ENCODE peak calls at places on chromosomes 2 and 18, in six cellular contexts. V, I, E, U, T and F are unnamed samples.

GRCh38 chr2:119864318-119864717 is 104.6 kb downstream of the PTPN4 start:
- DNase-seq in I (no peak), U (no peak), T (no peak), V (no peak), E (no peak), F (peak; percentile 8)

GRCh38 chr2:239212553-239213419 is 188.0 kb downstream of the HDAC4 start:
- DNase-seq in T (no peak), V (no peak), I (no peak), U (no peak), E (no peak), F (no peak)

GRCh38 chr2:233439191-233439590 is 84.9 kb downstream of the DGKD start:
- DNase-seq in T (no peak), I (no peak), U (no peak), V (no peak), E (no peak), F (no peak)

GRCh38 chr2:227038550-227039189 is 125.3 kb downstream of the COL4A4 start:
- DNase-seq in V (no peak), T (no peak), I (no peak), U (no peak), E (no peak), F (no peak)

GRCh38 chr2:25314514-25315315 is 27.0 kb downstream of the DNMT3A start:
- DNase-seq in U (peak; percentile 35), E (peak; percentile 91), V (peak; percentile 29), I (peak; percentile 89), T (peak; percentile 56), F (no peak)

GRCh38 chr2:187055463-187055862 is 206.5 kb upstream of the ZSWIM2 start:
- DNase-seq in V (no peak), U (peak; percentile 18), I (no peak), T (no peak), E (no peak), F (no peak)

GRCh38 chr2:158378926-158379325 is 77.6 kb downstream of the CCDC148 start:
- DNase-seq in I (no peak), U (no peak), V (no peak), E (no peak), T (no peak), F (no peak)

GRCh38 chr2:30334738-30335426 is 103.5 kb downstream of the LBH start:
- DNase-seq in T (no peak), I (no peak), V (no peak), U (no peak), E (peak; percentile 37), F (no peak)

GRCh38 chr2:240886678-240887574 is 9.0 kb downstream of the MAB21L4 start:
- DNase-seq in E (no peak), T (no peak), I (no peak), V (no peak), U (no peak), F (no peak)

GRCh38 chr2:59910176-59910575 is 643.3 kb downstream of the BCL11A start:
- DNase-seq in V (no peak), U (no peak), T (no peak), I (no peak), E (no peak), F (no peak)

GRCh38 chr18:76913583-76913982 is 91.2 kb downstream of the ZNF236 start:
- DNase-seq in T (no peak), E (no peak), I (no peak), V (no peak), U (no peak), F (no peak)

GRCh38 chr2:195985731-195986130 is 82.9 kb downstream of the DNAH7 start:
- DNase-seq in V (no peak), I (no peak), T (no peak), U (no peak), E (no peak), F (no peak)

GRCh38 chr18:40293311-40293710 is 1661.7 kb upstream of the PIK3C3 start:
- DNase-seq in V (no peak), E (no peak), I (no peak), T (no peak), U (no peak), F (no peak)

GRCh38 chr18:48697441-48697840 is 158.6 kb downstream of the CTIF start:
- DNase-seq in I (no peak), E (no peak), V (no peak), T (no peak), U (no peak), F (no peak)

GRCh38 chr2:65390134-65390533 is 42.3 kb downstream of the SPRED2 start:
- DNase-seq in E (no peak), I (no peak), U (no peak), T (no peak), V (no peak), F (no peak)

GRCh38 chr2:233414273-233414654 is 60.0 kb downstream of the DGKD start:
- DNase-seq in T (no peak), I (peak; percentile 34), V (peak; percentile 32), U (peak; percentile 53), E (no peak), F (no peak)

GRCh38 chr2:10405441-10405840 is 42.7 kb downstream of the ODC1 start:
- DNase-seq in V (peak; percentile 95), T (no peak), I (no peak), U (no peak), E (no peak), F (peak; percentile 99)

GRCh38 chr18:61502472-61502871 is 169.2 kb downstream of the CDH20 start:
- DNase-seq in E (peak; percentile 50), T (peak; percentile 51), I (peak; percentile 64), U (peak; percentile 61), V (peak; percentile 61), F (peak; percentile 74)

GRCh38 chr18:38009335-38009734 is 443.7 kb upstream of the CELF4 start:
- DNase-seq in E (no peak), U (peak; percentile 42), T (no peak), V (no peak), I (no peak), F (no peak)

GRCh38 chr2:15763822-15764682 is 172.4 kb downstream of the DDX1 start:
- DNase-seq in T (no peak), U (no peak), I (peak; percentile 10), E (peak; percentile 4), V (no peak), F (no peak)

GRCh38 chr18:39480494-39481245 is 1915.1 kb upstream of the CELF4 start:
- DNase-seq in E (no peak), V (peak; percentile 55), I (no peak), U (peak; percentile 6), T (no peak), F (no peak)

GRCh38 chr2:66306488-66306887 is 128.4 kb upstream of the MEIS1 start:
- DNase-seq in T (no peak), V (no peak), E (no peak), I (no peak), U (no peak), F (no peak)

GRCh38 chr2:867296-867695 is 83.4 kb upstream of the SNTG2 start:
- DNase-seq in I (no peak), T (no peak), E (peak; percentile 4), U (no peak), V (no peak), F (no peak)

DNA sequence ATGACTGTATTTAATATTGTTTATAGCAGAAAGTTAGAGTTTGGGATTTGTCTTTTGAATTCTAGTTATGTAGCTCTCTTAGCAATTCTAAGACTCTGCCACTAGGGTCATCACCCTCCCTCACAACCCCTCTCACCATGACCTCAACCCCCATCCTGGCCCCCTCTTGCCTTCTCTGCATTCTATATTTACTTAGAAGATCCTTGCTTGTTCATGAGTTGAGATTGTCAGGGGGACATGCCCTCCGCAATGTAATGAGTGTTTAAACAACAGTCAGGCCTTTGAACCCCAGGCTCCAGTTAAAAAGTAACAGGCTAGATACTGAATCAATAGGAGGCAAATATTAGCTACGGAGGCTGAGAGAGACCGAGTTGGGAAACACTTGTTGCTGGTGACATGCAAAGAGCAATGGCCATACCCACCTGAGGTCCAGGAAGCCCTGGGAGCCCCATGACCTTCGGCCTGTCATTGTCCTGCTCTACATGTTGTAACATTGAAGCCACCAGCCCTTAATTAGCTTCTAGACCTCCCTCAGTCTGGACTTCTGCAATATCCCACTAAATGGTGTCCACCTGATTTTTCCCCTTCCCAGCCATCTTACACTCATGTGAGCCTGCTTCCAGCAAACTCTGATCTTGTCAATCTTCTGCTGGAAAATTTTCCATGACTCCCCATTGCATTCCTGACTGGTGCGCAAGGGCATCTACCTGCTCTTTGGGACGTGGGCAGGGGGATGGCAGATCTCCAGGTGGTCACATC is 221.1 kb downstream of the ALPK2 start:
- DNase-seq in I (no peak), T (no peak), U (no peak), E (no peak), V (no peak), F (no peak)
- H3K27ac ChIP-seq in I (no peak overlapping the region), T (no peak overlapping the region), U (no peak overlapping the region), E (no peak overlapping the region), V (no peak overlapping the region), F (no peak overlapping the region)

GRCh38 chr18:8348051-8348450 is 261.2 kb upstream of the RAB12 start:
- DNase-seq in U (no peak), T (no peak), I (no peak), V (no peak), E (no peak), F (no peak)

GRCh38 chr18:8354304-8354703 is 254.9 kb upstream of the RAB12 start:
- DNase-seq in I (no peak), V (no peak), E (no peak), U (no peak), T (no peak), F (no peak)

GRCh38 chr18:8350628-8351027 is 258.6 kb upstream of the RAB12 start:
- DNase-seq in T (no peak), U (no peak), V (no peak), I (no peak), E (no peak), F (no peak)

GRCh38 chr18:8349608-8350323 is 259.5 kb upstream of the RAB12 start:
- DNase-seq in I (no peak), V (no peak), T (no peak), E (no peak), U (no peak), F (no peak)

DNA sequence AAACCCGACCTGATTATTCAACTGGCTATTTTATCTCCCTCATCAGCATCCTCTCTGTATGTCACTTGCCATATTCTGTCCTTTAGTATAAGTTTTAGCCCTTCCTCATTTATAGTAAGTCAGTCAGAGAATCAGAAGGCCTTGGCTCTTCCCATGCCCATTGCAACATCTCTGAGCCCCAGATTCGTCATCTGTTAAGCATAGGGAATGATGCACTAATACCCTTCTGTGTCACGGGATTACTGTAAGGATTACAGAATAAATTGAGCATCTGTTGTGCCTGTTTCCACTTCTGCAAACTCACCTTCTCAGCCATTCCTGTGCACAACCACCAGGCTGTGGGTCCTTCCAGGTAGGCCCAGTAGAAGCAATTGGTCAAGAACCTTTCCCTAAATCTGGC is 258.1 kb upstream of the RAB12 start:
- DNase-seq in I (no peak), V (peak; percentile 19), T (no peak), U (no peak), E (no peak), F (no peak)
- H3K14ac ChIP-seq in I (no peak overlapping the region), V (no peak overlapping the region), T (no peak overlapping the region), U (no peak overlapping the region), E (no peak overlapping the region), F (no peak overlapping the region)

GRCh38 chr2:175004730-175004979 is 526 bp downstream of the CHN1 start:
- DNase-seq in E (peak; percentile 67), U (no peak), T (no peak), I (no peak), V (no peak), F (no peak)
- H4K8ac ChIP-seq in E (no peak overlapping the region), U (no peak overlapping the region), T (no peak overlapping the region), I (peak overlapping the region; percentile 94), V (peak overlapping the region; percentile 5), F (peak overlapping the region; percentile 80)

DNA sequence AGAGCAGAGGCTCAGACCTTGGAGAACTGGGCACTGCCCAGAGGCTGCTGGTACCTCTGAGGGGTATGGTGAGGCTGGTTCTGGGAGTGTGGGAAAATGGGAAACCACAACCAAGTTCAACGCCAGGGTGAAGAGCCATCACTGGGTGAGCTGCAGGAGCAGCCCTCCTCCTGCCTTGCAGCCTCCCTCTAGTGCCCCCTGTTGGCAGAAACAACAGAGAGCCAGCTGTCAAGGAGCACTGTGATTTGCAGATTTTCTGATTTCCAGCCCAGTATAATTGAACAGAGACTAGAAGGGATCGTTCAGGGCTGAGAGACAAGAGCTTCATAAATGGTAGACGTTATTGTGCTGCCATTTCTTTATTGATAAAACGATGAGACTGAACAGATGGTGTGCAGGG is 50.5 kb downstream of the MAPK4 start:
- DNase-seq in I (no peak), U (no peak), E (no peak), V (no peak), T (no peak), F (no peak)
- H3K27ac ChIP-seq in I (no peak overlapping the region), U (no peak overlapping the region), E (no peak overlapping the region), V (no peak overlapping the region), T (no peak overlapping the region), F (no peak overlapping the region)